ENCODE peak calls at places on chromosomes 4 and X, in five cellular contexts. W, G, M, D and T are unnamed samples.

GRCh38 chr4:7218686-7219085 is 26.3 kb downstream of the SORCS2 start:
- DNase-seq in W (no peak), G (no peak), M (no peak), D (no peak), T (no peak)

GRCh38 chr4:119490335-119490734 is 138.3 kb downstream of the PDE5A start:
- DNase-seq in W (no peak), G (no peak), M (no peak), D (no peak), T (no peak)

GRCh38 chrX:104662694-104663093 is 96.7 kb downstream of the IL1RAPL2 start:
- DNase-seq in W (no peak), G (no peak), M (no peak), D (no peak), T (no peak)

GRCh38 chrX:72169008-72169728 is 12.4 kb upstream of the PIN4 start:
- DNase-seq in W (no peak), G (no peak), M (peak), D (no peak), T (no peak)

GRCh38 chr4:15706646-15707362 is 3.9 kb downstream of the BST1 start:
- DNase-seq in W (no peak), G (no peak), M (no peak), D (no peak), T (no peak)

GRCh38 chr4:40200881-40201797 is 4.3 kb downstream of the RHOH start:
- DNase-seq in W (no peak), G (no peak), M (no peak), D (no peak), T (no peak)

GRCh38 chr4:172124656-172125308 is 311.6 kb downstream of the GALNTL6 start:
- DNase-seq in W (no peak), G (no peak), M (no peak), D (no peak), T (no peak)

GRCh38 chrX:129785160-129785947 is 5.6 kb downstream of the SASH3 start:
- DNase-seq in W (no peak), G (no peak), M (no peak), D (no peak), T (no peak)

GRCh38 chr4:80259012-80259411 is 7.5 kb upstream of the FGF5 start:
- DNase-seq in W (no peak), G (no peak), M (no peak), D (no peak), T (no peak)

GRCh38 chr4:149708513-149709175 is 107.0 kb downstream of the IQCM start:
- DNase-seq in W (peak), G (no peak), M (no peak), D (no peak), T (no peak)

GRCh38 chr4:142528433-142528832 is 317.7 kb downstream of the INPP4B start:
- DNase-seq in W (no peak), G (no peak), M (no peak), D (no peak), T (no peak)

GRCh38 chr4:87565746-87566145 is 36.6 kb upstream of the SPARCL1 start:
- DNase-seq in W (no peak), G (no peak), M (no peak), D (no peak), T (no peak)

GRCh38 chrX:40199704-40200103 is 101.9 kb upstream of the BCOR start:
- DNase-seq in W (no peak), G (no peak), M (no peak), D (no peak), T (no peak)

GRCh38 chr4:78432896-78433295 is 118.7 kb upstream of the ANXA3 start:
- DNase-seq in W (no peak), G (no peak), M (no peak), D (no peak), T (no peak)

GRCh38 chrX:23773601-23774175 is 9.3 kb upstream of the SAT1 start:
- DNase-seq in W (no peak), G (no peak), M (no peak), D (no peak), T (no peak)

GRCh38 chr4:156575430-156576073 is 396.0 kb downstream of the PDGFC start:
- DNase-seq in W (no peak), G (peak), M (no peak), D (no peak), T (no peak)

GRCh38 chr4:108512615-108513505 is 107.5 kb upstream of the RPL34 start:
- DNase-seq in W (peak), G (no peak), M (peak), D (no peak), T (no peak)

GRCh38 chr4:13521047-13521446 is 23.3 kb downstream of the NKX3-2 start:
- DNase-seq in W (no peak), G (no peak), M (no peak), D (no peak), T (no peak)

GRCh38 chrX:110267874-110268273 is 50.0 kb downstream of the AMMECR1 start:
- DNase-seq in W (no peak), G (no peak), M (no peak), D (no peak), T (no peak)

GRCh38 chr4:125951275-125951887 is 636.6 kb downstream of the FAT4 start:
- DNase-seq in W (peak), G (no peak), M (no peak), D (no peak), T (no peak)

GRCh38 chrX:320126-320783 is 1.7 kb upstream of the GTPBP6 start:
- DNase-seq in W (no peak), G (peak), M (no peak), D (peak), T (peak)

GRCh38 chr4:14399919-14400706 is 602.2 kb upstream of the CPEB2 start:
- DNase-seq in W (no peak), G (no peak), M (no peak), D (no peak), T (no peak)

GRCh38 chr4:151031831-151032605 is 16.9 kb upstream of the LRBA start:
- DNase-seq in W (no peak), G (no peak), M (no peak), D (peak), T (no peak)

GRCh38 chrX:12360991-12361598 is 222.8 kb downstream of the FRMPD4 start:
- DNase-seq in W (peak), G (no peak), M (no peak), D (no peak), T (no peak)

GRCh38 chrX:19684265-19684664 is 169.0 kb upstream of the MAP3K15 start:
- DNase-seq in W (no peak), G (no peak), M (no peak), D (no peak), T (no peak)

GRCh38 chr4:157172011-157172410 is 48.5 kb upstream of the GRIA2 start:
- DNase-seq in W (no peak), G (no peak), M (no peak), D (no peak), T (no peak)

GRCh38 chr4:83328486-83328885 is 6.2 kb downstream of the HPSE start:
- DNase-seq in W (no peak), G (no peak), M (no peak), D (no peak), T (no peak)

GRCh38 chr4:184550476-184550875 is 76.1 kb upstream of the IRF2 start:
- DNase-seq in W (no peak), G (no peak), M (no peak), D (no peak), T (no peak)

GRCh38 chr4:185304944-185305690 is 90.6 kb downstream of the LRP2BP start:
- DNase-seq in W (no peak), G (no peak), M (peak), D (no peak), T (no peak)

GRCh38 chrX:118577041-118577440 is 81.4 kb downstream of the DOCK11 start:
- DNase-seq in W (no peak), G (no peak), M (no peak), D (no peak), T (no peak)